ENCODE peak calls at places on chromosome 20, in five cellular contexts. One of them, this sample, is unnamed.

GRCh38 chr20:50185426-50185825 is 5.2 kb upstream of the CEBPB start:
- DNase-seq in C1 segment of cervical spinal cord: no peak
- DNase-seq in left kidney: no peak
- DNase-seq in AG10803: no peak
- DNase-seq in NCI-H1092 treated with DMSO at 0.1 percent for 48 hours: no peak
- DNase-seq in this sample: no peak

GRCh38 chr20:61734733-61735502 is 330.8 kb downstream of the TAF4 start:
- DNase-seq in C1 segment of cervical spinal cord: no peak
- DNase-seq in left kidney: no peak
- DNase-seq in AG10803: no peak
- DNase-seq in NCI-H1092 treated with DMSO at 0.1 percent for 48 hours: no peak
- DNase-seq in this sample: no peak

GRCh38 chr20:33005132-33005566 is 916 bp upstream of the SUN5 start:
- DNase-seq in C1 segment of cervical spinal cord: no peak
- DNase-seq in left kidney: no peak
- DNase-seq in AG10803: no peak
- DNase-seq in NCI-H1092 treated with DMSO at 0.1 percent for 48 hours: no peak
- DNase-seq in this sample: peak; percentile 10

GRCh38 chr20:46512943-46513844 is at the start of gene ZNF334:
- DNase-seq in C1 segment of cervical spinal cord: no peak
- DNase-seq in left kidney: peak; percentile 94
- DNase-seq in AG10803: peak; percentile 38
- DNase-seq in NCI-H1092 treated with DMSO at 0.1 percent for 48 hours: peak; percentile 88
- DNase-seq in this sample: peak; percentile 90

GRCh38 chr20:53570446-53571276 is 23.0 kb downstream of the ZNF217 start:
- DNase-seq in C1 segment of cervical spinal cord: no peak
- DNase-seq in left kidney: no peak
- DNase-seq in AG10803: no peak
- DNase-seq in NCI-H1092 treated with DMSO at 0.1 percent for 48 hours: no peak
- DNase-seq in this sample: peak; percentile 41

GRCh38 chr20:47753571-47754120 is 31.6 kb downstream of the SULF2 start:
- DNase-seq in C1 segment of cervical spinal cord: no peak
- DNase-seq in left kidney: no peak
- DNase-seq in AG10803: no peak
- DNase-seq in NCI-H1092 treated with DMSO at 0.1 percent for 48 hours: no peak
- DNase-seq in this sample: no peak

GRCh38 chr20:25623225-25623735 is 534 bp downstream of the NANP start:
- DNase-seq in C1 segment of cervical spinal cord: no peak
- DNase-seq in left kidney: peak; percentile 69
- DNase-seq in AG10803: peak; percentile 40
- DNase-seq in NCI-H1092 treated with DMSO at 0.1 percent for 48 hours: peak; percentile 45
- DNase-seq in this sample: peak; percentile 61

GRCh38 chr20:19073584-19074198 is 138.8 kb upstream of the SLC24A3 start:
- DNase-seq in C1 segment of cervical spinal cord: no peak
- DNase-seq in left kidney: peak; percentile 23
- DNase-seq in AG10803: no peak
- DNase-seq in NCI-H1092 treated with DMSO at 0.1 percent for 48 hours: peak; percentile 34
- DNase-seq in this sample: no peak

GRCh38 chr20:34078540-34078939 is 33.5 kb downstream of the EIF2S2 start:
- DNase-seq in C1 segment of cervical spinal cord: no peak
- DNase-seq in left kidney: no peak
- DNase-seq in AG10803: no peak
- DNase-seq in NCI-H1092 treated with DMSO at 0.1 percent for 48 hours: no peak
- DNase-seq in this sample: no peak

GRCh38 chr20:36861875-36862801 is 13.8 kb upstream of the TLDC2 start:
- DNase-seq in C1 segment of cervical spinal cord: peak; percentile 37
- DNase-seq in left kidney: peak; percentile 87
- DNase-seq in AG10803: peak; percentile 82
- DNase-seq in NCI-H1092 treated with DMSO at 0.1 percent for 48 hours: peak; percentile 65
- DNase-seq in this sample: peak; percentile 75

GRCh38 chr20:60525397-60525796 is 567.2 kb downstream of the CDH26 start:
- DNase-seq in C1 segment of cervical spinal cord: no peak
- DNase-seq in left kidney: no peak
- DNase-seq in AG10803: no peak
- DNase-seq in NCI-H1092 treated with DMSO at 0.1 percent for 48 hours: no peak
- DNase-seq in this sample: no peak

GRCh38 chr20:20073851-20074252 is 21.5 kb downstream of the CFAP61 start:
- DNase-seq in C1 segment of cervical spinal cord: no peak
- DNase-seq in left kidney: no peak
- DNase-seq in AG10803: no peak
- DNase-seq in NCI-H1092 treated with DMSO at 0.1 percent for 48 hours: peak; percentile 93
- DNase-seq in this sample: no peak

GRCh38 chr20:22466447-22467171 is 117.8 kb downstream of the FOXA2 start:
- DNase-seq in C1 segment of cervical spinal cord: no peak
- DNase-seq in left kidney: no peak
- DNase-seq in AG10803: no peak
- DNase-seq in NCI-H1092 treated with DMSO at 0.1 percent for 48 hours: peak; percentile 83
- DNase-seq in this sample: no peak

GRCh38 chr20:39047417-39047985 is 85.4 kb downstream of the DHX35 start:
- DNase-seq in C1 segment of cervical spinal cord: no peak
- DNase-seq in left kidney: no peak
- DNase-seq in AG10803: no peak
- DNase-seq in NCI-H1092 treated with DMSO at 0.1 percent for 48 hours: no peak
- DNase-seq in this sample: no peak

GRCh38 chr20:59047938-59048680 is 5.5 kb upstream of the PRELID3B start:
- DNase-seq in C1 segment of cervical spinal cord: no peak
- DNase-seq in left kidney: no peak
- DNase-seq in AG10803: peak; percentile 59
- DNase-seq in NCI-H1092 treated with DMSO at 0.1 percent for 48 hours: no peak
- DNase-seq in this sample: peak; percentile 24

This sample was measured in astrocyte of the hippocampus.